ENCODE peak calls at places on chromosomes 4 and X, in four cellular contexts. C, X, I and P are unnamed samples. For H3K27me3, the result is how much of the 10 kb centered on the place peaks cover.

GRCh38 chr4:150078996-150079581 is 844 bp downstream of the DCLK2 start:
- DNase-seq in C (peak), X (no peak), I (no peak), P (no peak)

GRCh38 chr4:155568641-155569040 is 98.0 kb upstream of the GUCY1A1 start:
- DNase-seq in C (no peak), X (no peak), I (no peak), P (peak)

GRCh38 chr4:174156239-174156826 is 127.1 kb downstream of the FBXO8 start:
- DNase-seq in C (peak), X (no peak), I (peak), P (peak)

GRCh38 chrX:16148896-16149295 is 18.4 kb upstream of the MAGEB17 start:
- DNase-seq in C (no peak), X (no peak), I (no peak), P (no peak)

GRCh38 chrX:10483191-10483808 is 137.1 kb downstream of the MID1 start:
- DNase-seq in C (no peak), X (no peak), I (no peak), P (no peak)

GRCh38 chr4:8907596-8908205 is 36.1 kb upstream of the HMX1 start:
- DNase-seq in C (no peak), X (no peak), I (no peak), P (no peak)

GRCh38 chr4:183554346-183554686 is 49.5 kb downstream of the ING2 start:
- DNase-seq in C (no peak), X (no peak), I (no peak), P (no peak)

GRCh38 chrX:120308959-120309872 is 2.0 kb downstream of the TMEM255A start:
- DNase-seq in C (peak), X (no peak), I (peak), P (no peak)

GRCh38 chr4:140185725-140186124 is 31.7 kb upstream of the MAML3 start:
- DNase-seq in C (no peak), X (no peak), I (no peak), P (no peak)

GRCh38 chr4:101349346-101350064 is 2.2 kb upstream of the PPP3CA start:
- DNase-seq in C (no peak), X (no peak), I (peak), P (no peak)

GRCh38 chr4:136505020-136505419 is 1027.3 kb downstream of the PCDH18 start:
- DNase-seq in C (no peak), X (no peak), I (no peak), P (no peak)

GRCh38 chr4:152485726-152486276 is 50.1 kb downstream of the FBXW7 start:
- DNase-seq in C (peak), X (no peak), I (no peak), P (no peak)

GRCh38 chr4:6641164-6641970 is 882 bp downstream of the MRFAP1 start:
- DNase-seq in C (peak), X (peak), I (no peak), P (peak)

GRCh38 chrX:31355206-31355955 is 283.5 kb upstream of the FTHL17 start:
- DNase-seq in C (no peak), X (no peak), I (no peak), P (no peak)

GRCh38 chr4:22190855-22191254 is 242.3 kb upstream of the KCNIP4 start:
- DNase-seq in C (peak), X (no peak), I (no peak), P (no peak)

GRCh38 chr4:125780159-125780558 is 465.4 kb downstream of the FAT4 start:
- DNase-seq in C (peak), X (no peak), I (no peak), P (no peak)

GRCh38 chr4:14566518-14566917 is 435.8 kb upstream of the CPEB2 start:
- DNase-seq in C (peak), X (peak), I (no peak), P (no peak)

DNA sequence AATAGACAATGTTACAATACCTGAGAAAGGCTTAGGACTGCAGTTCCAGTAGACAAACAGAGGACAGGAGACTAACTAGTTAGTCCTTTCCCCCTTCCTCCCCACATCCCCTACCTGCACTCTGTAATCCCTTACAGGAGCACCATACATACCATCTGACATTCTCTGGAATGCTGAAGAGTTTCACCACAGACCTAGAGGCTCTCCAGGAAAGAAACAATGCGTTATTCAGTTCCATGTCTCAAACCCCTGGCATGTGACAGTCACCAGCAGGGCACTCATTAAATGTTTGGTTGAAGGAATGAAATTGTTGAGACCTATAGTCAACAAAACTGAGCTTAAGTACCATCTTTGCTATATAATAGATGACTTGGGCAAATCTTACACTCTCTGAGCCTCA is 100.2 kb upstream of the USP38 start:
- DNase-seq in C (no peak), X (no peak), I (no peak), P (no peak)
- H3K27me3 ChIP-seq in C (under half), X (under half), I (under half), P (under half)

GRCh38 chrX:47880927-47881326 is 44.2 kb downstream of the ZNF81 start:
- DNase-seq in C (no peak), X (no peak), I (no peak), P (no peak)

GRCh38 chrX:47878198-47878597 is 41.5 kb downstream of the ZNF81 start:
- DNase-seq in C (no peak), X (no peak), I (no peak), P (no peak)

GRCh38 chrX:47879447-47879846 is 42.7 kb downstream of the ZNF81 start:
- DNase-seq in C (no peak), X (no peak), I (no peak), P (no peak)

GRCh38 chrX:47873123-47873522 is 36.4 kb downstream of the ZNF81 start:
- DNase-seq in C (no peak), X (no peak), I (no peak), P (no peak)

DNA sequence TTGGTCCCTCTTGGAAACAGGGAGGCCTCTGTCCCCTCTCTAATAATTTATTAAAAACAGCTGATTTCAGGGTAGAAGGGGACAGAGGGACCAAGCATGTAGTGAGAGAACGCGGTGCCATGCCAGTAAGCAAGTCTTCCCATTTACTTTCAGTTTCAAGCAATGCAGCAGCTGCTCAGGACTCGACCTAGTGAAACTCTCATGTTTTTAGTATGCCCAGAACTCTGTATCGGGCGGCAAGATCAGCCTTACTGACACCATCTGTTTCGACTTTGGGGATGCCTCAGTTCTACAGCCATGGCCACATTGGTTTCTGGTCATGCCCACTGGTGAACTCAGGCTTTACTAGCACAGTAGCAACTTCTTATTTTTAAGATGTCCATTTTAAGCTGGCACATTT is 40.6 kb downstream of the ZNF81 start:
- DNase-seq in C (no peak), X (no peak), I (no peak), P (no peak)
- H2AFZ ChIP-seq in C (no peak), X (no peak), I (no peak), P (no peak)

DNA sequence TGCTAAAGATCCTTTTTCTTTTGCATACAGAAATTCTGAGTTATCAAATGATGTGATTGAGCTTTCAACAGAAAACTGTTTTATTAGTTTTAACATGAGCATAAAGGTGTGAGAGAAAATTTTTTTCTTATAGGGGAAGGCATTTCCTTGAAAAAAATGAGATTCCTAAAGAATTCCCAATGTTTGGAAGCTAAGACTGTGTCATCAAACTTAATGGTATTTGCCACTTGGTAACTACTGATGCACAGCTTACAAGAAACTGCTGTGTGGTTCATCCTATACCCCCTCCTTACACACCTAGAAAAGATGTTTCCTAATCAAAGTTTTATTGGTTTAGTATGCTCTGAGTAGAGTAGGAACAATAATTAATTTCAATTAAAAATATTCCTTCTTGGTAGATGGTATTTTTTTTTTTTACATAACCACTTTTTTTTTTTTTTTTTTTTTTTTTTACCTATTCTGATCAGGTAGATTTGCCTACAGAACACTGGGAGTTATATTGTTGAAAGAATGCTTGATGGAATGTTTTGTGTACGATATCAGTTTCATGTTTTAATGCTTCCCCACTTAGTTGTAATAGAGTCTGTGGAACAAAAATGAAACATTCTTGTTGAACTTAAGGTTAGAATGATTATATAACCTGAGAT is 6.0 kb downstream of the PTPN13 start:
- DNase-seq in C (no peak), X (no peak), I (no peak), P (no peak)
- H3K27me3 ChIP-seq in C (under half), X (under half), I (under half), P (under half)

GRCh38 chr4:175772170-175772685 is 39.8 kb downstream of the GPM6A start:
- DNase-seq in C (no peak), X (no peak), I (no peak), P (no peak)

GRCh38 chr4:175767130-175767529 is 44.9 kb downstream of the GPM6A start:
- DNase-seq in C (no peak), X (no peak), I (no peak), P (no peak)

GRCh38 chr4:175776217-175776616 is 35.8 kb downstream of the GPM6A start:
- DNase-seq in C (no peak), X (no peak), I (no peak), P (no peak)

DNA sequence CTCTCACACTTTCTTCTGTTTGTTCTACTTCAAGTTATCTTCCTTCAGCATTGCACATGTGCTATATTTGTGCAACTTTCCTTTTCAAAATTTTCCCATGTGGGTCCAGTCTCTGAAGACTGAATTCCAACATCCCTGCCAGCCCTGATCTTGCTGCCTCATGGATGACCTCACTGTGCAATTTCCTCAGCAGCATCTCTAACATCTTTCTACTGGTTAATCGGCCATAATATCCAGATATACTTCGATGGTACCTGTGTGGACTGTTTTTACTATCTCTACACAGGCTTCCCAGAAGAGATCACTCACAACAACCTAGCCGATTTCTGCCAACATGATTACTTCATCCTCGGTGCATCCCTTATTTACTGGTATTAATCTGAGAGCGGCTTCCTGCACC is 41.5 kb downstream of the GPM6A start:
- DNase-seq in C (no peak), X (no peak), I (no peak), P (no peak)
- H2AFZ ChIP-seq in C (no peak), X (peak), I (peak), P (peak)

GRCh38 chrX:104282326-104282725 is 27.6 kb upstream of the ESX1 start:
- DNase-seq in C (no peak), X (no peak), I (no peak), P (no peak)
- H3K27me3 ChIP-seq in C (under half), X (under half), I (under half), P (under half)

DNA sequence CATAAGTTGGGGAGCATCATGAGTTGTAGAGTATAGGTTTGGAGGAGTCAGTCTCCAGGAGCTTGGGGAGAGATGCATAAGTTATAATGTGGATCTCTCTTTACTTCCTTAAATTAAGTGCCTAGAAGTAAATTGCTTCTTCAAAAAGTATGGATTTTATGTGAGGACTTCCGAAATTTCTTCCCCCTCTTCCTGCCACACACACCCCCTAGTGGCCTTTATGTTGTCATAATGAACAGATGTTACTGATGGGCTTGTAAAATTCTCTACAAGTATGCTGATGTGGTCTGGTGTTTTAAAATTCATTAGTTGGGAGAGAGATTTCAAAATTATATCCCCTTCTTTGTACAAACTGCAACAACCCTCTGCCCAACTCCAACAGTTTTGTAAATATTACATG is 2.3 kb upstream of the METTL14 start:
- DNase-seq in C (peak), X (no peak), I (no peak), P (peak)
- H2AFZ ChIP-seq in C (no peak), X (peak), I (peak), P (peak)